ENCODE peak calls at places on chromosomes 11 and 22, in five cellular contexts. One of them, this sample, is unnamed.
A peak's percentile ranks its signal among the peaks of the same experiment; 100 is the strongest.

GRCh38 chr11:70742553-70743291 is 344.4 kb downstream of the CTTN start:
- DNase-seq in HepG2: no peak
- DNase-seq in K562: peak; percentile 93
- DNase-seq in H1: peak; percentile 82
- DNase-seq in GM12878: no peak
- DNase-seq in this sample: peak; percentile 82

GRCh38 chr11:61134801-61135257 is 26.4 kb downstream of the VPS37C start:
- DNase-seq in GM12878: no peak
- DNase-seq in H1: no peak
- DNase-seq in HepG2: no peak
- DNase-seq in K562: no peak
- DNase-seq in this sample: no peak

GRCh38 chr22:40345271-40345670 is 1.0 kb upstream of the ADSL start:
- DNase-seq in H1: no peak
- DNase-seq in K562: no peak
- DNase-seq in GM12878: no peak
- DNase-seq in HepG2: no peak
- DNase-seq in this sample: no peak

GRCh38 chr11:134661660-134662059 is 249.6 kb upstream of the B3GAT1 start:
- DNase-seq in HepG2: no peak
- DNase-seq in GM12878: no peak
- DNase-seq in H1: peak; percentile 6
- DNase-seq in K562: no peak
- DNase-seq in this sample: no peak

GRCh38 chr11:74543991-74544390 is 48.4 kb upstream of the POLD3 start:
- DNase-seq in K562: no peak
- DNase-seq in HepG2: no peak
- DNase-seq in H1: no peak
- DNase-seq in GM12878: no peak
- DNase-seq in this sample: no peak

GRCh38 chr11:119421941-119422504 is 949 bp downstream of the THY1 start:
- DNase-seq in K562: no peak
- DNase-seq in GM12878: no peak
- DNase-seq in HepG2: no peak
- DNase-seq in H1: no peak
- DNase-seq in this sample: peak; percentile 79

GRCh38 chr22:41478891-41479521 is 10.1 kb downstream of the ACO2 start:
- DNase-seq in H1: no peak
- DNase-seq in HepG2: no peak
- DNase-seq in K562: no peak
- DNase-seq in GM12878: peak; percentile 61
- DNase-seq in this sample: no peak

GRCh38 chr11:13110145-13110544 is 101.0 kb downstream of the RASSF10 start:
- DNase-seq in HepG2: no peak
- DNase-seq in H1: no peak
- DNase-seq in GM12878: no peak
- DNase-seq in K562: no peak
- DNase-seq in this sample: no peak

GRCh38 chr11:124863137-124863825 is 2.0 kb upstream of the ROBO3 start:
- DNase-seq in K562: no peak
- DNase-seq in GM12878: no peak
- DNase-seq in HepG2: peak; percentile 20
- DNase-seq in H1: peak; percentile 58
- DNase-seq in this sample: peak; percentile 63

GRCh38 chr11:126111458-126112116 is 48.9 kb upstream of the CDON start:
- DNase-seq in H1: no peak
- DNase-seq in GM12878: no peak
- DNase-seq in K562: no peak
- DNase-seq in HepG2: no peak
- DNase-seq in this sample: peak; percentile 84

GRCh38 chr11:79570104-79570503 is 129.3 kb upstream of the TENM4 start:
- DNase-seq in HepG2: no peak
- DNase-seq in H1: no peak
- DNase-seq in GM12878: no peak
- DNase-seq in K562: no peak
- DNase-seq in this sample: no peak

GRCh38 chr11:60756307-60757032 is at the start of gene MS4A15:
- DNase-seq in H1: no peak
- DNase-seq in GM12878: no peak
- DNase-seq in HepG2: peak; percentile 36
- DNase-seq in K562: peak; percentile 57
- DNase-seq in this sample: peak; percentile 57

DNA sequence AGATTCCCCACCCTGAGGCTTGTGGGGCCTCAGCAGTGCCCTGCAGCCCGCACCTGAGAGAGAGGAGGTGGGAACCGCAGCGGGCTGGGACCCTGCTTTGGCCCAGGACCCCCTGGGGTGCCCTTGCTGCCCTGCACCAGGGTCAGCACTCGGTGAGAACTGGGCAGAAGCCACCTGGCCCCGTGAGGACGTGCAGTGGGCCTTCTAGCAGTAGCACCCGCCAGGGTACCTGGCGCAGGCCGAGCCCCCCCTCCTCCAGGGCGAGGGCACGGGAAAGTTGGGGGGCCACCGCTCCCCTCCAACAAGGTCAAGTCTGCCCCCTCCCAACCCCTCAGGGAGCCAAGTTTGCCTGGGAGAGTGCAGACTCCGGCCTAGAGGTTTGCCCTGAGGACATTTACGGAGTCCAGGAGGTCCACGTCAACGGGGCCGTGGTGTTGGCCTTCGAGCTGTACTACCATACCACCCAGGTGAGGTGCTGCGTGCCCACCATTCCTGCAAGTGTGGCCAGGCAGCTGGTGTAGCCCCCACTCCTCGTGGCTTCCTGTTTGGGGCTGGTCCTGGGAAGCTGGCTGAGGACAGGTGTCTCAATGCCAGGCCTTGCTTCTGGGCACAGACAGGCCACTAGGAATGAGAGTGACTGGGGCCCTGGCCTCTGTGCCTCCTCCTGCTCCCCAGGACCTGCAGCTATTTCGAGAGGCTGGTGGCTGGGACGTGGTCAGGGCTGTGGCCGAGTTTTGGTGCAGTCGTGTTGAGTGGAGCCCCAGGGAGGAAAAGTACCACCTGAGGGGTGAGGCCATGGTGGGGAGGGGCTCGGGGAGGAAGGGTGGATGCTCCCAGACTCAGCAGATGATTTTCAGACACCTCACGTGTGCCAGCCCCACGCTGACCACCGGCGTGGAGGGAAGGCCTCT is 3.5 kb downstream of the PGGHG start:
- DNase-seq in GM12878: no peak
- DNase-seq in H1: no peak
- DNase-seq in HepG2: no peak
- DNase-seq in K562: no peak
- DNase-seq in this sample: no peak
- TF ChIP-seq TAF1 in GM12878: no peak
- TF ChIP-seq TAF1 in H1: no peak
- TF ChIP-seq TAF1 in HepG2: no peak
- TF ChIP-seq TAF1 in K562: no peak
- TF ChIP-seq TAF1 in this sample: no peak

DNA sequence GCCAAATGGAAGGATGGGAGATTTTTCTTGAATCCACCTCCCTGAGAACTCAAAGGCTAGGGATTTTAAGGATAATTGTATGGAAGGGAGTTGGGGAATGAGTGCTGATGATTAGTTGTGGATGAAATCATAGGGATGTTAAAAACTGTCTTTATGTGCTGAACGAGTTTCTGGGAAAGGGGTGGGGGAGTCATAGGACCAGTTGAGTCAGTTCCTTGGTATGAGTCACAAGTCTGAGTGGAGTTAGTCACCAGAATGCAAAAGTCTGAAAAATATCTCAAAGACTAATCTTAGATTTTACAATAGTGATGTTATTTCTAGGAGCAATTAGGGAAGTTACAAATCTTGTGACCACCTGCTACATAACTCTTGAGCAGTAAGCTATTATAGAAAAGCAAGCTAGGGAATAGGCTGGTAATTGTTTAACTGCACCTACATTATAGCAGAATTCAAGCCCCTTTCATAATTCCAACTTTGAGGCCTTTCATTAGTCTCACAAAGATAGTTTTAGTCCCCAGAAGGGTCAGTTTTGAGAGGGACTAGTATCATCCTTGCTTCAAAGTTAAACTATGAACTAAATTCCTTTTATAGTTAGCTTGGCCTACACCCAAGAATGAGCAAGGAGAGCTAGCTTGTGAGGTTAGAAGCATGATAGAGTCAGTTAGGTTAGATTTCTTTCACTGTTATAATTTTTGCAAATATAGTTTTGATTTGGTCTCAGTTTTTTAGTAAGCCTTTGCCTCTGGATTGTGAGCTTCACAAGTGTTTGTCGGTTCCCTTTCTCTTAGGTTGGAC is 668.0 kb downstream of the ETS1 start:
- DNase-seq in H1: no peak
- DNase-seq in HepG2: no peak
- DNase-seq in GM12878: no peak
- DNase-seq in K562: no peak
- DNase-seq in this sample: no peak
- TF ChIP-seq USF2 in H1: no peak
- TF ChIP-seq USF2 in HepG2: no peak
- TF ChIP-seq USF2 in GM12878: no peak
- TF ChIP-seq USF2 in K562: no peak
- TF ChIP-seq USF2 in this sample: no peak

DNA sequence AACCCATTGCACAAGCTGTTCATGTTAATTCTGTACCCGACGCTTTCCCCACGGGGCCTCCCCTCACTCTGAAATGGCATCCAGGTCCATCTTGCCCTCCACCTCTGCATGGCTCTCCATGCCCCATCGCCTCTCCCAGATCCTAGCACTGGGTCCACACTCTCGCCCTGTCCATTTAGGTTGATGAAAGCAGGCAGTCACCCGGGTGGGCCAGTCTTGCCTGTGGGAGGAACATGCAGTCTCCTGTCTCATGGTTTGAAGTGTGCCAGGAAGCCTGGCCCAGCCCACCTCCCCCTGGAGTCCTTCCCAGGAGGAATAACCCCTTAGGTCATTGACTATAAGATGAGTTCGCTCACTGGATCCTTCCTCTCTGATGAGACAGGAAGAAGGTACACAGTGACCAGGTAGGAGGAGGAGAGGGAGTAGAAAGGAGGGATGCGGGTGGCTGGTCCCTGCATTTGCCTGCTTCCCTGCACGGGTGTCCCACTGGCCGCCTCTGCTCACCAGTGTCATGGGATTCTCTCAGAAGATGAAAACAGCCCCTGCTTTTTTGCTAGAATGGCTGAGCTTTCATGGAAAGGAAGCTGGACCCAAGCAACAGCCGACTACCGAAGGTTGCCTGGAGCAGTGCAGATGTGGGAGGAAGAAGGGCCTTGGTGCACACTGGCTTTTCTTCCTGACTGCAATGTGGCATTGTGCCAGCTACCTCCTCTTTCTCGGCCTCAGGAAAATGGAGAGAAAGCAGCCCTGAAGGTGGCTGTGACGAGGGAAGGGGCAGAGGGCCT is 6.8 kb downstream of the TMEM121B start:
- DNase-seq in GM12878: no peak
- DNase-seq in HepG2: no peak
- DNase-seq in K562: no peak
- DNase-seq in H1: no peak
- DNase-seq in this sample: no peak
- TF ChIP-seq TAF1 in GM12878: no peak
- TF ChIP-seq TAF1 in HepG2: no peak
- TF ChIP-seq TAF1 in K562: no peak
- TF ChIP-seq TAF1 in H1: no peak
- TF ChIP-seq TAF1 in this sample: no peak

DNA sequence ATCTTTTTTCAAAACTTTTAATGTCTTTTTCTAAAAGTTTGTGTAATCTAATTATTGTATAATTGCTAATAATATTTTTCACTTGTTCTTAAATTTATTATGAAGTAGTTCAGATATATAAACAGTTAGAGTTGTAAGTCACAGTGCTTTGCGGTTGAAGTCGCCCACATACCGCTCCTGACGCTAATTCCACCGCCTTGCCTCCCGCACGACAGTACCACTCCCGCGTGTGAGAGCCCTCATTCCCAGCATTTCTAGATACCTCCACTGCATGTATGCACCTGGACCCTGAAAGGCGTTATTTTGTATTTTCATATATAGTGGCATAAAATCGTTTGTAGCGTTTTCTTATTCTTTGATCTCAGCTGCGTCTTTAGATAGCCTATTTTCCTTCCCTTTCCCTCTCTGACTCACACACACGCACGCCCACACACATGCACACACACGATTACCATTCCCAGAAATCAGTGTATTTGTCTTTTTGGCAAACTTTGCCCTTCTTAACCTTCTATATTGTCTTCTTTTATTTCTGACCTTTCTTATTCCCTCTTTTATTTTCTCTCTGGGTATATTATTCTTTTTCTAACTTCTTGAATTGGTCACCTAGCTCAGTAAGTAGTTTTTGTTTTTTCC is 56.4 kb upstream of the PITPNB start:
- DNase-seq in GM12878: no peak
- DNase-seq in K562: no peak
- DNase-seq in H1: no peak
- DNase-seq in HepG2: no peak
- DNase-seq in this sample: no peak
- TF ChIP-seq USF2 in GM12878: no peak
- TF ChIP-seq USF2 in K562: no peak
- TF ChIP-seq USF2 in H1: no peak
- TF ChIP-seq USF2 in HepG2: no peak
- TF ChIP-seq USF2 in this sample: no peak

GRCh38 chr11:113977701-113978100 is 2.8 kb downstream of the HTR3A start:
- DNase-seq in GM12878: no peak
- DNase-seq in K562: no peak
- DNase-seq in HepG2: no peak
- DNase-seq in H1: no peak
- DNase-seq in this sample: no peak

GRCh38 chr11:113971506-113972195 is 3.3 kb upstream of the HTR3A start:
- DNase-seq in HepG2: no peak
- DNase-seq in GM12878: no peak
- DNase-seq in K562: no peak
- DNase-seq in H1: no peak
- DNase-seq in this sample: no peak

GRCh38 chr11:113979427-113979826 is 4.5 kb downstream of the HTR3A start:
- DNase-seq in H1: no peak
- DNase-seq in K562: no peak
- DNase-seq in GM12878: no peak
- DNase-seq in HepG2: no peak
- DNase-seq in this sample: no peak

GRCh38 chr11:113977071-113977490 is 2.2 kb downstream of the HTR3A start:
- DNase-seq in GM12878: no peak
- DNase-seq in H1: no peak
- DNase-seq in HepG2: no peak
- DNase-seq in K562: no peak
- DNase-seq in this sample: no peak

GRCh38 chr11:113974741-113975470 is at the start of gene HTR3A:
- DNase-seq in K562: peak; percentile 48
- DNase-seq in H1: peak; percentile 76
- DNase-seq in GM12878: no peak
- DNase-seq in HepG2: peak; percentile 9
- DNase-seq in this sample: peak; percentile 43
- TF ChIP-seq TAF1 in K562: no peak
- TF ChIP-seq TAF1 in H1: no peak
- TF ChIP-seq TAF1 in GM12878: no peak
- TF ChIP-seq TAF1 in HepG2: no peak
- TF ChIP-seq TAF1 in this sample: no peak